ENCODE peak calls at places on chromosome 6, in four cellular contexts. E is AG20443, Y is MCF 10A, K is astrocyte of the spinal cord. D is an unnamed sample.

GRCh38 chr6:45982280-45983036 is 33.2 kb downstream of the CLIC5 start:
- DNase-seq in E (no peak), Y (no peak), K (no peak), D (no peak)

GRCh38 chr6:134002821-134003220 is 49.6 kb downstream of the SLC2A12 start:
- DNase-seq in E (no peak), Y (no peak), K (peak), D (no peak)

GRCh38 chr6:147434508-147434907 is 74.0 kb upstream of the SAMD5 start:
- DNase-seq in E (no peak), Y (peak), K (no peak), D (no peak)

GRCh38 chr6:65113581-65113980 is 593.4 kb downstream of the EYS start:
- DNase-seq in E (no peak), Y (peak), K (peak), D (no peak)

GRCh38 chr6:52536424-52536916 is 40.4 kb downstream of the TRAM2 start:
- DNase-seq in E (no peak), Y (no peak), K (no peak), D (no peak)

GRCh38 chr6:15898693-15899092 is 230.2 kb upstream of the MYLIP start:
- DNase-seq in E (no peak), Y (no peak), K (no peak), D (no peak)

GRCh38 chr6:139373154-139373927 is 1.1 kb downstream of the CITED2 start:
- DNase-seq in E (peak), Y (peak), K (peak), D (no peak)

GRCh38 chr6:106551155-106551554 is 78.1 kb downstream of the RTN4IP1 start:
- DNase-seq in E (no peak), Y (no peak), K (no peak), D (no peak)

GRCh38 chr6:55082021-55082420 is 92.3 kb upstream of the HCRTR2 start:
- DNase-seq in E (no peak), Y (no peak), K (peak), D (no peak)

GRCh38 chr6:149924206-149924932 is 1.4 kb upstream of the RAET1G start:
- DNase-seq in E (no peak), Y (no peak), K (no peak), D (no peak)

GRCh38 chr6:33848498-33848897 is 44.7 kb upstream of the MLN start:
- DNase-seq in E (no peak), Y (no peak), K (no peak), D (no peak)

GRCh38 chr6:133242761-133243590 is 1.8 kb downstream of the EYA4 start:
- DNase-seq in E (no peak), Y (no peak), K (peak), D (no peak)

GRCh38 chr6:121897337-121897760 is 461.9 kb downstream of the GJA1 start:
- DNase-seq in E (no peak), Y (peak), K (peak), D (no peak)

GRCh38 chr6:170451762-170452651 is 101.1 kb downstream of the PSMB1 start:
- DNase-seq in E (no peak), Y (no peak), K (no peak), D (no peak)

GRCh38 chr6:124963416-124964083 is 1.3 kb downstream of the RNF217 start:
- DNase-seq in E (peak), Y (peak), K (peak), D (peak)

GRCh38 chr6:137370871-137371633 is 123.1 kb downstream of the OLIG3 start:
- DNase-seq in E (no peak), Y (no peak), K (no peak), D (no peak)

GRCh38 chr6:2378891-2379652 is 133.7 kb upstream of the GMDS start:
- DNase-seq in E (peak), Y (peak), K (peak), D (peak)

GRCh38 chr6:108676555-108676954 is 115.8 kb downstream of the FOXO3 start:
- DNase-seq in E (no peak), Y (no peak), K (no peak), D (no peak)

GRCh38 chr6:17556014-17556413 is 44.1 kb upstream of the FAM8A1 start:
- DNase-seq in E (no peak), Y (no peak), K (no peak), D (no peak)

GRCh38 chr6:148885154-148885870 is 138.5 kb downstream of the UST start:
- DNase-seq in E (peak), Y (peak), K (peak), D (no peak)

GRCh38 chr6:121522265-121522664 is 86.8 kb downstream of the GJA1 start:
- DNase-seq in E (peak), Y (peak), K (peak), D (peak)

GRCh38 chr6:125956506-125957390 is at the start of gene HINT3:
- DNase-seq in E (peak), Y (peak), K (peak), D (peak)

GRCh38 chr6:115665310-115665709 is 395.4 kb downstream of the FRK start:
- DNase-seq in E (no peak), Y (no peak), K (no peak), D (no peak)

GRCh38 chr6:15947436-15947835 is 181.4 kb upstream of the MYLIP start:
- DNase-seq in E (no peak), Y (no peak), K (no peak), D (no peak)

GRCh38 chr6:130810307-130811030 is 16.7 kb upstream of the SMLR1 start:
- DNase-seq in E (peak), Y (no peak), K (peak), D (peak)

GRCh38 chr6:111540971-111541719 is 58.1 kb upstream of the REV3L start:
- DNase-seq in E (no peak), Y (no peak), K (no peak), D (no peak)

GRCh38 chr6:132684267-132684666 is 25.3 kb upstream of the TAAR1 start:
- DNase-seq in E (no peak), Y (peak), K (no peak), D (no peak)

GRCh38 chr6:3337521-3338350 is 79.0 kb downstream of the PSMG4 start:
- DNase-seq in E (peak), Y (peak), K (no peak), D (peak)

GRCh38 chr6:25311251-25311910 is 32.2 kb downstream of the CARMIL1 start:
- DNase-seq in E (peak), Y (peak), K (peak), D (peak)

GRCh38 chr6:160267102-160267501 is 8.5 kb upstream of the SLC22A2 start:
- DNase-seq in E (no peak), Y (no peak), K (no peak), D (no peak)

GRCh38 chr6:129312865-129313264 is 397.1 kb downstream of the ARHGAP18 start:
- DNase-seq in E (peak), Y (peak), K (peak), D (peak)

GRCh38 chr6:27593200-27593818 is 120.4 kb upstream of the ZNF184 start:
- DNase-seq in E (no peak), Y (no peak), K (no peak), D (no peak)

GRCh38 chr6:41503841-41504525 is 42.2 kb upstream of the FOXP4 start:
- DNase-seq in E (peak), Y (no peak), K (peak), D (peak)

GRCh38 chr6:7617954-7618764 is 28.2 kb downstream of the SNRNP48 start:
- DNase-seq in E (peak), Y (peak), K (peak), D (no peak)

GRCh38 chr6:46745973-46746372 is 760 bp upstream of the ANKRD66 start:
- DNase-seq in E (no peak), Y (no peak), K (no peak), D (no peak)

GRCh38 chr6:167341665-167342655 is 17.1 kb downstream of the TTLL2 start:
- DNase-seq in E (no peak), Y (no peak), K (no peak), D (no peak)

GRCh38 chr6:77021778-77022177 is 441.5 kb downstream of the HTR1B start:
- DNase-seq in E (no peak), Y (no peak), K (no peak), D (no peak)

GRCh38 chr6:106098383-106099234 is 12.5 kb downstream of the PRDM1 start:
- DNase-seq in E (peak), Y (peak), K (peak), D (no peak)

D was measured in kidney glomerular epithelial cell.